ENCODE peak calls at places on chromosomes 12 and 14, in seven cellular contexts. O is naive B cell, X is stromal cell of bone marrow, Y is GM23338, G is mesothelial cell of epicardium, Z is H4, N is T-helper 17 cell. R is an unnamed sample.

GRCh38 chr14:101069666-101070362 is 166.3 kb upstream of the RTL1 start:
- DNase-seq in O (no peak), X (no peak), Y (no peak), G (peak; percentile 20), Z (no peak), N (no peak), R (no peak)

GRCh38 chr14:105519946-105520698 is 6.3 kb upstream of the TMEM121 start:
- DNase-seq in O (no peak), X (no peak), Y (no peak), G (no peak), Z (no peak), N (no peak), R (no peak)

GRCh38 chr12:81347404-81347803 is 269.5 kb downstream of the ACSS3 start:
- DNase-seq in O (no peak), X (no peak), Y (peak; percentile 28), G (no peak), Z (no peak), N (no peak), R (no peak)

GRCh38 chr12:59030415-59030814 is 110.1 kb upstream of the LRIG3 start:
- DNase-seq in O (no peak), X (no peak), Y (no peak), G (no peak), Z (no peak), N (no peak), R (no peak)

GRCh38 chr14:91233936-91234790 is 10.3 kb downstream of the GPR68 start:
- DNase-seq in O (no peak), X (no peak), Y (no peak), G (no peak), Z (no peak), N (no peak), R (no peak)

GRCh38 chr12:108930756-108931155 is 50.9 kb downstream of the DAO start:
- DNase-seq in O (no peak), X (no peak), Y (no peak), G (no peak), Z (no peak), N (no peak), R (no peak)

GRCh38 chr14:105925615-105926414 is 399.4 kb downstream of the TMEM121 start:
- DNase-seq in O (no peak), X (no peak), Y (no peak), G (no peak), Z (peak; percentile 0), N (no peak), R (no peak)

GRCh38 chr12:68446896-68447806 is 115.0 kb upstream of the MDM1 start:
- DNase-seq in O (no peak), X (no peak), Y (peak; percentile 79), G (no peak), Z (no peak), N (no peak), R (no peak)

GRCh38 chr12:53560912-53561589 is 53.8 kb upstream of the NPFF start:
- DNase-seq in O (no peak), X (no peak), Y (no peak), G (no peak), Z (no peak), N (no peak), R (no peak)

GRCh38 chr14:82239205-82239604 is 705.6 kb upstream of the SEL1L start:
- DNase-seq in O (no peak), X (no peak), Y (no peak), G (no peak), Z (no peak), N (no peak), R (no peak)

GRCh38 chr12:109036975-109037374 is 15.4 kb upstream of the USP30 start:
- DNase-seq in O (no peak), X (no peak), Y (no peak), G (no peak), Z (no peak), N (no peak), R (no peak)